ENCODE peak calls at places on chromosomes 6 and 20, in seven cellular contexts. P is effector memory CD4-positive, alpha-beta T cell; V is heart left ventricle; X is CD8-positive, alpha-beta memory T cell; A is transverse colon; T is neuronal stem cell; F is SJSA1. C is an unnamed sample.

GRCh38 chr20:24984963-24985640 is 7.4 kb downstream of the APMAP start:
- DNase-seq in A (peak; percentile 35), T (no peak), X (no peak), V (no peak), F (no peak), P (no peak), C (no peak)

GRCh38 chr6:156657311-156657710 is 119.9 kb upstream of the ARID1B start:
- DNase-seq in P (no peak), T (no peak), V (peak; percentile 40), X (no peak), A (no peak), F (no peak), C (no peak)

GRCh38 chr6:128516514-128516898 is 3.9 kb downstream of the PTPRK start:
- DNase-seq in T (no peak), A (no peak), F (no peak), P (no peak), X (no peak), V (no peak), C (no peak)

GRCh38 chr6:113859349-113860164 is 2.4 kb downstream of the MARCKS start:
- DNase-seq in P (no peak), T (no peak), F (peak; percentile 66), A (peak; percentile 57), X (no peak), V (peak; percentile 55), C (no peak)

GRCh38 chr6:44230034-44230675 is 6.8 kb downstream of the SLC29A1 start:
- DNase-seq in V (no peak), A (no peak), T (no peak), X (no peak), P (no peak), F (no peak), C (no peak)

GRCh38 chr20:31987744-31988143 is 19.8 kb downstream of the XKR7 start:
- DNase-seq in F (peak; percentile 13), P (no peak), T (no peak), X (no peak), V (no peak), A (no peak), C (no peak)

GRCh38 chr6:148146717-148147116 is 195.9 kb upstream of the SASH1 start:
- DNase-seq in V (no peak), F (no peak), T (no peak), X (peak; percentile 6), P (peak; percentile 20), A (no peak), C (peak; percentile 54)

GRCh38 chr6:84763397-84764331 is 734 bp downstream of the TBX18 start:
- DNase-seq in V (peak; percentile 69), X (no peak), A (no peak), F (peak; percentile 94), T (no peak), P (no peak), C (no peak)

GRCh38 chr6:23091795-23092194 is 522.4 kb downstream of the HDGFL1 start:
- DNase-seq in T (no peak), F (no peak), X (no peak), V (no peak), A (no peak), P (no peak), C (no peak)

GRCh38 chr6:80547827-80548226 is 441.4 kb downstream of the BCKDHB start:
- DNase-seq in V (no peak), A (no peak), T (no peak), X (no peak), F (peak; percentile 87), P (no peak), C (no peak)

GRCh38 chr6:143536461-143536865 is 24.9 kb upstream of the FUCA2 start:
- DNase-seq in P (no peak), A (peak; percentile 62), V (peak; percentile 57), X (peak; percentile 52), F (peak; percentile 36), T (peak; percentile 33), C (peak; percentile 59)

GRCh38 chr6:36660771-36661471 is 17.6 kb upstream of the CDKN1A start:
- DNase-seq in A (peak; percentile 63), X (no peak), P (no peak), V (peak; percentile 78), F (no peak), T (peak; percentile 57), C (no peak)

GRCh38 chr6:53020005-53020744 is 25.1 kb upstream of the GSTA4 start:
- DNase-seq in T (no peak), A (no peak), X (no peak), P (no peak), F (no peak), V (no peak), C (no peak)

GRCh38 chr6:42599558-42599957 is 35.7 kb downstream of the UBR2 start:
- DNase-seq in P (no peak), A (no peak), T (no peak), F (no peak), V (no peak), X (no peak), C (no peak)

GRCh38 chr6:42604150-42604549 is 40.3 kb downstream of the UBR2 start:
- DNase-seq in F (no peak), P (no peak), A (no peak), X (no peak), V (no peak), T (no peak), C (no peak)

DNA sequence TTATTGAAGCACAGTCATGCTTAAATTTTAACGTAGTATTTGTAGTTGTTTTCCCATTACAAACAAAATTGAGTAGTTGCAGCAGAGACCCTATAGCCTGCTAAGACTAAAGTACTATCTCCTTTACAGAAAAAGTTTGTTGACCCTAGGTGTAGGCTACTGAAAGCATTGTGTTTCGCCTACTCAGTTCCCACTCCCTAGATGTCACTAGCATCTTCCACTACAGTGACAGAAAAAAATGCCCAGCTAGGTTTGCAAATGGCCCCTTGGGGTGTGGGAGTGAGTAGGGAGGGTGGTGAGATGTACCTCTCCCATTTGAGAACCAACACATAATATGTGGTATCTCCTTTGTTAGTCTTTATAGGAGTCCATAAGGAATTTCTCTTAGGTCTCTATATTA is 34.5 kb downstream of the UBR2 start:
- DNase-seq in V (no peak), F (no peak), P (no peak), A (no peak), X (no peak), T (no peak), C (no peak)
- H3K36me3 ChIP-seq in V (no peaks in the 10 kb centered on the region), F (peaks cover 18% of the 10 kb centered on the region), P (peaks cover 19% of the 10 kb centered on the region), A (no peaks in the 10 kb centered on the region), X (peaks cover 12% of the 10 kb centered on the region), T (no peaks in the 10 kb centered on the region), C (peaks cover 15% of the 10 kb centered on the region)

GRCh38 chr6:9485992-9486391 is 928.9 kb downstream of the TFAP2A start:
- DNase-seq in T (no peak), P (no peak), X (no peak), A (no peak), F (no peak), V (no peak), C (no peak)

GRCh38 chr6:9484686-9485085 is 930.2 kb downstream of the TFAP2A start:
- DNase-seq in F (no peak), T (no peak), X (no peak), A (no peak), P (no peak), V (no peak), C (no peak)

GRCh38 chr6:9481292-9482029 is 933.4 kb downstream of the TFAP2A start:
- DNase-seq in X (no peak), P (no peak), V (no peak), T (no peak), F (peak; percentile 79), A (no peak), C (no peak)

GRCh38 chr6:9482030-9482731 is 932.7 kb downstream of the TFAP2A start:
- DNase-seq in A (no peak), F (peak; percentile 96), X (no peak), P (no peak), V (no peak), T (no peak), C (no peak)

GRCh38 chr6:9484091-9484490 is 930.8 kb downstream of the TFAP2A start:
- DNase-seq in A (no peak), V (no peak), X (no peak), F (no peak), P (no peak), T (no peak), C (no peak)
- H3K4me1 ChIP-seq in A (no peaks in the 10 kb centered on the region), V (no peaks in the 10 kb centered on the region), X (no peaks in the 10 kb centered on the region), F (peaks cover 38% of the 10 kb centered on the region), P (no peaks in the 10 kb centered on the region), T (peaks cover 3% of the 10 kb centered on the region), C (no peaks in the 10 kb centered on the region)

DNA sequence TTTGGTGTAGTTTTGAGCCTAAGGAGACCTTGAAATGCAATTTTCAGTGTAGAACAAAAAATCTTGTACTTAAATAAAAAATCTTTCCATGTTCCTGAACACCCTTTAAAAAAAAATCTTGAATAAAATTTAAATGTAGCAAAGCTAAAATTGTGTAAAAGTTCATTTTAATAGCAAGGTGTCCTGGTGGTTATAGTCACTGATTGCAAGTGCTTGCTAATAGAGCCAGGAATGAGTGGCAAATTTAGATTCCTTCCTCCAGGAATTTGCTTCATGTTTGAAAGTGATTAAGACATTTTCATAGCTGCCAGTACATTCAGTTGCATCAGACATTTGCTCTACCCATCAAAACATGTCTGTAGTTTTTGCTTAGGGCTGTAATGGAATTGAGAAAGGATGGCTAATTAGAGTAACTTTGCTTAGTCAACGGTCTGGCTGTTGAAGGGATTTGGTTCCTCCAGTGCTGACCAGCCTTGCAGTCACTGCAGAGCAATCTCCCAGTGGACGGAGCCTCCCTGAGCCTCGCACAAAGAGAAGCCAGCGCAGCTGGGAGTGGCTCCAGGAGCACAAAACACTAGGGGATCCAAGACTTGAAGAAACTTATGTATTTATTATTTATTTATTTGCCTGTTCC is 36.5 kb downstream of the AKAP12 start:
- DNase-seq in T (no peak), P (no peak), V (peak; percentile 57), X (no peak), A (no peak), F (no peak), C (no peak)
- H3K27ac ChIP-seq in T (peak overlapping the region; percentile 38), P (no peak overlapping the region), V (peak overlapping the region; percentile 69), X (no peak overlapping the region), A (peak overlapping the region; percentile 89), F (no peak overlapping the region), C (no peak overlapping the region)

GRCh38 chr20:4480104-4480503 is 241.6 kb upstream of the PRND start:
- DNase-seq in F (no peak), T (no peak), P (no peak), X (no peak), A (no peak), V (no peak), C (no peak)
- H3K36me3 ChIP-seq in F (no peaks in the 10 kb centered on the region), T (no peaks in the 10 kb centered on the region), P (no peaks in the 10 kb centered on the region), X (no peaks in the 10 kb centered on the region), A (no peaks in the 10 kb centered on the region), V (no peaks in the 10 kb centered on the region), C (no peaks in the 10 kb centered on the region)

DNA sequence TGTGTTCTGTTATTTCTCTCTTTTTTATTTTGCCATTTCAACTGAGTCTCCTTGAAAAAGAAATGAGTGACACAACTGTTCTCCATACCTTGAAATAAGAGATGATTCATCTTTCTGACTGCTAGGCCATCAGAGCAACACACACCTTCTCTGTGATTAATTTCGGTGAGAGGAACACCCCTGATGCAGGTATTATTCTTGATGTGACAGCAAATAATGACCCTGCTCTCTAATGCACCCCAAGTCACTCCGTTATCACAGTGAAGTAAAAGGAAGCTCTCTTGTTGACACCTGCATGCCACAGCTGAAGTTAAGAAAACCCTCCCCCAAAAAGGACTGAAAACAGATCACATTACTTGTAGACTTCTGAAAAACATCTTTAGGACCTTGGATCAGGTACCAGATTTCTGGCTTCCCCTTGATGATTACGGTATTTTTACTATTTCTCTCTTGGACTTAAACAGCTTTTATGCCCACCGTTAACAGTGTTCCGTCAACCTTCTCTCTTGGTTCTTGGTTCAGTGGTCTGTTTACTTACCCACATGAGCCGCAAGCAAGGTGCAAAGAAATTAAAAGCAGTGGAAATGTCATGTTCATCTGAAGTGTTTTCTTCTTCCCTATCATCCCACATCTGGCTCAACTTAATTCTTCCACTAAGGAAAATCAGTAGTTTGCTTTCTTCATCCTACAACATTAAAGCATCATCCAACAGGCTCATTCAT is 249.7 kb downstream of the GMPR start:
- DNase-seq in P (no peak), V (no peak), T (no peak), X (peak; percentile 41), F (no peak), A (no peak), C (peak; percentile 54)
- H3K4me1 ChIP-seq in P (peaks cover 28% of the 10 kb centered on the region), V (peaks cover 9% of the 10 kb centered on the region), T (peaks cover 2% of the 10 kb centered on the region), X (peaks cover 57% of the 10 kb centered on the region), F (no peaks in the 10 kb centered on the region), A (no peaks in the 10 kb centered on the region), C (peaks cover 74% of the 10 kb centered on the region)

C was measured in CD4-positive, alpha-beta memory T cell.